ENCODE peak calls at places on chromosomes 2 and 18, in eight cellular contexts. G is small intestine, U is astrocyte, E is transverse colon, J is left lung, Q is pancreas, H is right lobe of liver, P is A673. T is an unnamed sample.

GRCh38 chr18:79911871-79912270 is 39.6 kb downstream of the SLC66A2 start:
- DNase-seq in G (no peak), U (no peak), E (peak; percentile 3), J (peak; percentile 27), Q (no peak), H (no peak), P (no peak), T (no peak)

GRCh38 chr2:112831956-112832567 is 4.5 kb downstream of the IL1B start:
- DNase-seq in G (no peak), U (no peak), E (no peak), J (no peak), Q (no peak), H (no peak), P (no peak), T (no peak)

GRCh38 chr2:211408485-211408884 is 852.1 kb downstream of the CPS1 start:
- DNase-seq in G (no peak), U (peak; percentile 81), E (no peak), J (no peak), Q (no peak), H (no peak), P (no peak), T (no peak)

GRCh38 chr2:27407798-27408491 is 1.4 kb downstream of the PPM1G start:
- DNase-seq in G (peak; percentile 50), U (peak; percentile 36), E (peak; percentile 25), J (no peak), Q (no peak), H (no peak), P (peak; percentile 73), T (no peak)

GRCh38 chr2:110105608-110106467 is 9.8 kb downstream of the MALL start:
- DNase-seq in G (peak; percentile 94), U (peak; percentile 87), E (peak; percentile 82), J (no peak), Q (no peak), H (no peak), P (peak; percentile 61), T (no peak)

GRCh38 chr2:45944075-45944474 is 292.6 kb downstream of the PRKCE start:
- DNase-seq in G (no peak), U (peak; percentile 80), E (no peak), J (no peak), Q (no peak), H (no peak), P (peak; percentile 42), T (no peak)

GRCh38 chr2:180222642-180223041 is 215.5 kb upstream of the CWC22 start:
- DNase-seq in G (no peak), U (peak; percentile 91), E (no peak), J (no peak), Q (no peak), H (no peak), P (peak; percentile 5), T (no peak)

GRCh38 chr2:207772081-207772843 is 2.6 kb upstream of the FZD5 start:
- DNase-seq in G (no peak), U (no peak), E (no peak), J (no peak), Q (no peak), H (no peak), P (peak; percentile 45), T (peak; percentile 31)

GRCh38 chr18:70234667-70235459 is 29.4 kb upstream of the RTTN start:
- DNase-seq in G (no peak), U (peak; percentile 91), E (no peak), J (no peak), Q (no peak), H (no peak), P (no peak), T (no peak)

GRCh38 chr2:177740718-177741117 is 331.9 kb downstream of the PDE11A start:
- DNase-seq in G (no peak), U (no peak), E (no peak), J (no peak), Q (no peak), H (no peak), P (no peak), T (no peak)

GRCh38 chr2:140338827-140339226 is 1558.6 kb upstream of the NXPH2 start:
- DNase-seq in G (no peak), U (no peak), E (no peak), J (no peak), Q (no peak), H (no peak), P (no peak), T (no peak)

GRCh38 chr2:124933883-124934282 is 908.8 kb downstream of the CNTNAP5 start:
- DNase-seq in G (no peak), U (no peak), E (no peak), J (no peak), Q (no peak), H (no peak), P (no peak), T (no peak)

GRCh38 chr2:69163109-69163508 is 150.1 kb downstream of the ANTXR1 start:
- DNase-seq in G (no peak), U (peak; percentile 97), E (no peak), J (no peak), Q (no peak), H (no peak), P (peak; percentile 23), T (no peak)

DNA sequence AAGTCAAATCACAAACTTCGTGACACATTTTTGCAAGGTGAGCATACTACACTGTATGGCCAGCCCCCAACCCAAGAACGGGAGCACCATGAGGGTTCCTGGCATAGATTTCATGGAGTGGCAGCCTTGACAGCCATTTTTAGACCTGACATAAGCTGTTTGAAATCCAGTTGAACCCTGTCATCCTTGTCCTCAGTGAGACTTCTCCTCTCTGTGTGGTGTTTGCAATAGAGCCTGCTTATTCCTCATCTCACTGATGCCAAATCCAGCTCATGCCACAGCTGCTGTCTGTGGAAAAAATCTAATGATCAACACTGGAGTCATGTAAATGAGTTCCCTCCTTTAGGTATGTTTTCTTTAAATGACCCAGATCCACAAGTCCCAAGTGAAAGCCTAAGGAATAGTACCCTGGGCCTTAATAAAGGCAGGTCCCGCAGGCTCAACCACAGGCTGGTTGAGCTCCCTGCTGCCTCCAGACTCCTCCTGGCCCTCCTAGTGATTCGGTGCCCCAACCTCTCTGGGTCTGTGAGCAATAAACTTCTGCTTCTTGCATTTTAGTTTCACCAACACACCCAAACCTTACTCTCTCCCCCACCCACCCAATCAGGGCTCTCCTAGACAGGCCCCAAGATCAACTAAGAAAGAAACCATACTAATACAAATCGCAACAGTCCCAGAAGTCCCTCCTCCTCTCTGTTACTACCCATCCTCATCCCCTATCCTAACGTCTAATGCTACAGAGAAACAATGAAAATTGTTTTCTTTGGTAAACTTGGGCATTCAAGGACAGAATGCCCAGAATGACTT is 8.4 kb upstream of the CREG2 start:
- DNase-seq in G (no peak), U (no peak), E (no peak), J (no peak), Q (no peak), H (peak; percentile 19), P (no peak), T (no peak)
- H3K27ac ChIP-seq in G (no peak overlapping the region), U (peak overlapping the region; percentile 76), E (no peak overlapping the region), J (no peak overlapping the region), Q (no peak overlapping the region), H (no peak overlapping the region), P (no peak overlapping the region), T (no peak overlapping the region)

GRCh38 chr2:241724975-241725870 is 9.2 kb upstream of the D2HGDH start:
- DNase-seq in G (no peak), U (no peak), E (no peak), J (no peak), Q (no peak), H (no peak), P (no peak), T (no peak)

GRCh38 chr2:241720560-241720959 is 13.9 kb upstream of the D2HGDH start:
- DNase-seq in G (no peak), U (no peak), E (no peak), J (no peak), Q (no peak), H (no peak), P (no peak), T (no peak)

GRCh38 chr2:241721852-241722251 is 12.6 kb upstream of the D2HGDH start:
- DNase-seq in G (no peak), U (no peak), E (no peak), J (no peak), Q (no peak), H (no peak), P (no peak), T (no peak)

GRCh38 chr2:241724259-241724974 is 10.0 kb upstream of the D2HGDH start:
- DNase-seq in G (no peak), U (no peak), E (no peak), J (no peak), Q (no peak), H (no peak), P (peak; percentile 27), T (no peak)

DNA sequence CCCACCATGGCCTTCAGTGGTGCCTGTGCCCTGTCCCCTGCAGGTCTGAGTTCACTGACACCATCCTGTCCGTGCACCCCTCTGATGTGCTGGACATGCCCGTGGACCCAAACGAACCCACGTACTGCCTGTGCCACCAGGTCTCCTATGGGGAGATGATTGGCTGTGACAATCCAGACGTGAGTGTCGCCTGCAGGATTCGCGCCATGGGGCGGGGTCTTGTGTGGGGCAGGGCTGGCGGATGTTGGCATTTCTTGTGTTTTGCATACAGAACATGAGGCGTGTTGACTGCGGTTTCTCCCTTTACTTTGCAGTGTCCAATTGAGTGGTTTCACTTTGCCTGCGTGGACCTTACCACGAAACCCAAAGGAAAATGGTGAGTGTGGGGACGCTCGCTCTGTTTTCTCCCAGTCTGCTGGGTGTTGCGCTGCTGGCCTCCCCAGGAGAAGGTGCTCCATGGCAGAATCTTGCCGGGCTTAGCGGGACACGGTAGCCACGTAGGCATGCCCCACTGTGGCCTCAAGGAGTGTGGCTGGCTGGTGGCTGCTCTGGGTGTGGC is 11.5 kb upstream of the D2HGDH start:
- DNase-seq in G (no peak), U (no peak), E (no peak), J (no peak), Q (no peak), H (no peak), P (no peak), T (no peak)
- H3K27ac ChIP-seq in G (no peak overlapping the region), U (no peak overlapping the region), E (no peak overlapping the region), J (no peak overlapping the region), Q (no peak overlapping the region), H (no peak overlapping the region), P (no peak overlapping the region), T (no peak overlapping the region)

GRCh38 chr2:197145471-197146056 is 165.0 kb downstream of the ANKRD44 start:
- DNase-seq in G (no peak), U (no peak), E (peak; percentile 20), J (no peak), Q (no peak), H (no peak), P (peak; percentile 61), T (no peak)

GRCh38 chr2:197144183-197144582 is 166.4 kb downstream of the ANKRD44 start:
- DNase-seq in G (no peak), U (no peak), E (no peak), J (no peak), Q (no peak), H (no peak), P (no peak), T (no peak)

GRCh38 chr2:197140045-197140444 is 170.5 kb downstream of the ANKRD44 start:
- DNase-seq in G (no peak), U (no peak), E (no peak), J (no peak), Q (no peak), H (no peak), P (no peak), T (no peak)

GRCh38 chr2:197141669-197142068 is 168.9 kb downstream of the ANKRD44 start:
- DNase-seq in G (no peak), U (no peak), E (no peak), J (no peak), Q (no peak), H (no peak), P (no peak), T (no peak)

GRCh38 chr2:197142074-197142473 is 168.5 kb downstream of the ANKRD44 start:
- DNase-seq in G (no peak), U (no peak), E (no peak), J (no peak), Q (no peak), H (no peak), P (no peak), T (no peak)
- H3K27ac ChIP-seq in G (peak overlapping the region; percentile 22), U (no peak overlapping the region), E (no peak overlapping the region), J (peak overlapping the region; percentile 69), Q (no peak overlapping the region), H (peak overlapping the region; percentile 7), P (no peak overlapping the region), T (no peak overlapping the region)

GRCh38 chr2:56449449-56449860 is 265.7 kb downstream of the CCDC85A start:
- DNase-seq in G (peak; percentile 41), U (no peak), E (no peak), J (no peak), Q (no peak), H (no peak), P (no peak), T (no peak)
- H3K27ac ChIP-seq in G (no peak overlapping the region), U (no peak overlapping the region), E (no peak overlapping the region), J (peak overlapping the region; percentile 7), Q (peak overlapping the region; percentile 26), H (peak overlapping the region; percentile 75), P (no peak overlapping the region), T (no peak overlapping the region)